ENCODE peak calls at places on chromosomes 5 and 9, in six cellular contexts. J is stimulated activated CD4-positive, alpha-beta T cell treated with anti-CD3 and anti-CD28 coated beads, Interleukin-4, amount 100 ng/mL, for 48 hours; T is HEK293T; Y is hepatocyte; G is T-helper 1 cell; Q is AML-193. W is an unnamed sample.

GRCh38 chr5:125023673-125024072 is 277.2 kb upstream of the ZNF608 start:
- DNase-seq in J (no peak), T (no peak), G (no peak), Q (no peak), Y (no peak), W (no peak)

GRCh38 chr5:3317051-3317795 is 278.4 kb upstream of the IRX1 start:
- DNase-seq in Y (no peak), Q (no peak), T (no peak), J (no peak), G (no peak), W (no peak)

GRCh38 chr5:51378415-51378777 is 4.9 kb upstream of the ISL1 start:
- DNase-seq in J (no peak), Y (peak), G (no peak), Q (no peak), T (no peak), W (no peak)

GRCh38 chr9:129547063-129547462 is 73.8 kb downstream of the C9orf50 start:
- DNase-seq in T (no peak), Y (no peak), J (no peak), Q (no peak), G (no peak), W (no peak)

GRCh38 chr9:136944519-136945332 is at the start of the genes C8G and FBXW5:
- DNase-seq in T (peak), J (peak), G (peak), Y (peak), Q (peak), W (peak)

GRCh38 chr5:19795218-19795617 is 192.8 kb downstream of the CDH18 start:
- DNase-seq in J (no peak), G (no peak), Y (peak), Q (no peak), T (peak), W (no peak)

GRCh38 chr5:56941981-56942380 is 9.9 kb downstream of the MIER3 start:
- DNase-seq in J (no peak), T (no peak), Y (no peak), Q (no peak), G (no peak), W (no peak)

GRCh38 chr9:127562841-127563523 is 49.1 kb upstream of the STXBP1 start:
- DNase-seq in T (no peak), Q (no peak), J (no peak), Y (no peak), G (no peak), W (no peak)

GRCh38 chr9:133613396-133613795 is 4.2 kb upstream of the FAM163B start:
- DNase-seq in G (no peak), Y (no peak), Q (no peak), T (no peak), J (no peak), W (no peak)

GRCh38 chr5:138336952-138337684 is 948 bp upstream of the FAM53C start:
- DNase-seq in G (peak), J (no peak), Q (peak), Y (peak), T (peak), W (no peak)

GRCh38 chr5:150641826-150642566 is 1.5 kb downstream of the SYNPO start:
- DNase-seq in Y (no peak), G (no peak), J (no peak), T (no peak), Q (no peak), W (no peak)

GRCh38 chr5:170161069-170161468 is 55.4 kb downstream of the FOXI1 start:
- DNase-seq in Q (no peak), T (no peak), Y (no peak), G (no peak), J (no peak), W (no peak)

GRCh38 chr9:36791204-36791948 is 218.7 kb downstream of the MELK start:
- DNase-seq in Q (no peak), Y (no peak), J (no peak), T (no peak), G (no peak), W (no peak)

GRCh38 chr5:53041071-53041692 is 52.0 kb downstream of the ITGA2 start:
- DNase-seq in Y (no peak), J (no peak), T (no peak), G (no peak), Q (no peak), W (peak)

GRCh38 chr9:4855861-4856260 is 63.1 kb downstream of the RCL1 start:
- DNase-seq in Q (no peak), G (no peak), J (no peak), T (no peak), Y (peak), W (no peak)

W was measured in small intestine.